ENCODE peak calls at places on chromosomes 2 and 18, in ten cellular contexts. M is cardiac muscle cell; S is stimulated activated CD4-positive, alpha-beta T cell treated with anti-CD3 and anti-CD28 coated beads, Interleukin-1b, Interleukin-23, amount 100 ng/mL, for 24 hours; X is GM04504; U is activated CD4-positive, alpha-beta T cell treated with anti-CD3 and anti-CD28 coated beads for 4 hours; J is hippocampal formation; P is GM20000; Q is neural crest cell; K is left kidney; G is body of pancreas. W is an unnamed sample.

GRCh38 chr2:228401065-228401912 is 219.8 kb upstream of the SPHKAP start:
- DNase-seq in M (no peak), S (no peak), X (no peak), U (no peak), J (no peak), P (peak), Q (no peak), K (no peak), G (no peak), W (no peak)

GRCh38 chr2:238380785-238381184 is 45.9 kb upstream of the ASB1 start:
- DNase-seq in M (no peak), S (no peak), X (peak), U (no peak), J (no peak), P (no peak), Q (no peak), K (no peak), G (no peak), W (no peak)

GRCh38 chr2:162111958-162112850 is 38.2 kb upstream of the DPP4 start:
- DNase-seq in M (no peak), S (no peak), X (no peak), U (no peak), J (no peak), P (no peak), Q (no peak), K (no peak), G (no peak), W (no peak)

GRCh38 chr18:32677578-32677977 is 95.2 kb downstream of the KLHL14 start:
- DNase-seq in M (no peak), S (no peak), X (no peak), U (no peak), J (no peak), P (no peak), Q (no peak), K (no peak), G (no peak), W (no peak)

GRCh38 chr2:85154048-85154753 is 21.0 kb downstream of the TCF7L1 start:
- DNase-seq in M (no peak), S (no peak), X (no peak), U (no peak), J (no peak), P (no peak), Q (no peak), K (no peak), G (no peak), W (no peak)

GRCh38 chr2:182586426-182586825 is 129.6 kb upstream of the DNAJC10 start:
- DNase-seq in M (no peak), S (no peak), X (no peak), U (no peak), J (no peak), P (peak), Q (no peak), K (no peak), G (no peak), W (peak)

GRCh38 chr18:68735498-68736343 is 20.8 kb upstream of the TMX3 start:
- DNase-seq in M (peak), S (no peak), X (peak), U (no peak), J (no peak), P (peak), Q (no peak), K (peak), G (no peak), W (no peak)

GRCh38 chr18:63730788-63731187 is 28.0 kb downstream of the SERPINB11 start:
- DNase-seq in M (no peak), S (no peak), X (no peak), U (no peak), J (no peak), P (no peak), Q (no peak), K (no peak), G (no peak), W (no peak)

GRCh38 chr2:141384676-141385075 is 746.1 kb downstream of the LRP1B start:
- DNase-seq in M (no peak), S (no peak), X (no peak), U (no peak), J (no peak), P (no peak), Q (no peak), K (no peak), G (no peak), W (no peak)

GRCh38 chr18:2846241-2846637 is 567 bp upstream of the EMILIN2 start:
- DNase-seq in M (no peak), S (no peak), X (no peak), U (no peak), J (no peak), P (peak), Q (no peak), K (peak), G (no peak), W (no peak)

GRCh38 chr2:239445771-239446524 is 45.1 kb upstream of the HDAC4 start:
- DNase-seq in M (no peak), S (no peak), X (no peak), U (no peak), J (peak), P (no peak), Q (no peak), K (no peak), G (no peak), W (peak)

GRCh38 chr2:238060096-238060541 is 682 bp upstream of the SCLY start:
- DNase-seq in M (no peak), S (no peak), X (no peak), U (peak), J (no peak), P (peak), Q (no peak), K (no peak), G (no peak), W (no peak)

GRCh38 chr2:118012778-118013177 is 1.1 kb downstream of the CCDC93 start:
- DNase-seq in M (no peak), S (no peak), X (no peak), U (no peak), J (no peak), P (no peak), Q (no peak), K (no peak), G (no peak), W (no peak)

GRCh38 chr2:21700644-21701043 is 576.9 kb downstream of the TDRD15 start:
- DNase-seq in M (no peak), S (no peak), X (no peak), U (no peak), J (no peak), P (no peak), Q (no peak), K (no peak), G (no peak), W (no peak)

GRCh38 chr18:46346213-46346612 is 242.0 kb downstream of the HAUS1 start:
- DNase-seq in M (no peak), S (no peak), X (no peak), U (no peak), J (no peak), P (no peak), Q (no peak), K (no peak), G (no peak), W (no peak)

GRCh38 chr2:38750011-38750792 is 959 bp downstream of the SRSF7 start:
- DNase-seq in M (peak), S (peak), X (peak), U (peak), J (no peak), P (peak), Q (peak), K (peak), G (peak), W (peak)

GRCh38 chr18:55464581-55464980 is 123.4 kb downstream of the TCF4 start:
- DNase-seq in M (no peak), S (no peak), X (no peak), U (no peak), J (no peak), P (no peak), Q (no peak), K (no peak), G (no peak), W (no peak)

GRCh38 chr18:26473721-26474120 is 74.6 kb downstream of the KCTD1 start:
- DNase-seq in M (no peak), S (no peak), X (no peak), U (no peak), J (no peak), P (no peak), Q (no peak), K (no peak), G (no peak), W (no peak)

GRCh38 chr2:204183608-204184007 is 247.0 kb downstream of the ICOS start:
- DNase-seq in M (no peak), S (no peak), X (no peak), U (no peak), J (no peak), P (no peak), Q (no peak), K (peak), G (no peak), W (no peak)

GRCh38 chr2:10310489-10310888 is 7.8 kb downstream of the HPCAL1 start:
- DNase-seq in M (no peak), S (no peak), X (no peak), U (no peak), J (no peak), P (no peak), Q (no peak), K (no peak), G (no peak), W (no peak)

GRCh38 chr2:167114018-167114417 is 225.7 kb downstream of the XIRP2 start:
- DNase-seq in M (no peak), S (no peak), X (no peak), U (no peak), J (no peak), P (no peak), Q (no peak), K (no peak), G (no peak), W (no peak)

GRCh38 chr18:61957801-61958516 is 65.2 kb upstream of the RNF152 start:
- DNase-seq in M (no peak), S (no peak), X (no peak), U (no peak), J (no peak), P (no peak), Q (no peak), K (no peak), G (no peak), W (no peak)

GRCh38 chr2:147558620-147559019 is 286.2 kb upstream of the ACVR2A start:
- DNase-seq in M (no peak), S (no peak), X (no peak), U (no peak), J (no peak), P (no peak), Q (no peak), K (no peak), G (no peak), W (no peak)

GRCh38 chr2:142980246-142981068 is 103.0 kb downstream of the KYNU start:
- DNase-seq in M (peak), S (no peak), X (peak), U (no peak), J (no peak), P (peak), Q (no peak), K (peak), G (no peak), W (peak)

GRCh38 chr18:7914834-7915670 is 347.9 kb downstream of the PTPRM start:
- DNase-seq in M (no peak), S (no peak), X (no peak), U (no peak), J (no peak), P (no peak), Q (no peak), K (no peak), G (no peak), W (no peak)

GRCh38 chr2:28810384-28811285 is at the start of gene SPDYA:
- DNase-seq in M (peak), S (peak), X (no peak), U (peak), J (peak), P (peak), Q (peak), K (peak), G (peak), W (peak)

GRCh38 chr2:178912416-178913056 is 105.3 kb upstream of the TTN start:
- DNase-seq in M (no peak), S (no peak), X (no peak), U (no peak), J (no peak), P (no peak), Q (no peak), K (no peak), G (no peak), W (no peak)

GRCh38 chr2:109083771-109084170 is 45.2 kb upstream of the SH3RF3 start:
- DNase-seq in M (no peak), S (no peak), X (no peak), U (no peak), J (no peak), P (no peak), Q (no peak), K (no peak), G (no peak), W (no peak)

GRCh38 chr2:223101340-223102039 is 49.5 kb downstream of the KCNE4 start:
- DNase-seq in M (peak), S (no peak), X (no peak), U (no peak), J (no peak), P (peak), Q (no peak), K (peak), G (peak), W (peak)

GRCh38 chr2:188319845-188320244 is 28.2 kb downstream of the GULP1 start:
- DNase-seq in M (no peak), S (no peak), X (no peak), U (no peak), J (no peak), P (no peak), Q (no peak), K (no peak), G (no peak), W (no peak)

W was measured in globus pallidus.